ENCODE peak calls at places on chromosomes 4 and X, in five cellular contexts. O is stomach, Y is suprapubic skin, I is ovary, U is tibial nerve. F is an unnamed sample.

GRCh38 chr4:183905593-183906485 is 732 bp downstream of the STOX2 start:
- DNase-seq in Y (no peak), U (peak), I (peak), O (peak), F (no peak)

GRCh38 chrX:104566921-104567501 is 1.0 kb downstream of the IL1RAPL2 start:
- DNase-seq in Y (no peak), O (no peak), I (no peak), U (no peak), F (no peak)

GRCh38 chrX:1661048-1661921 is 46.4 kb downstream of the ASMT start:
- DNase-seq in I (no peak), O (peak), U (peak), Y (no peak), F (no peak)

GRCh38 chrX:53074987-53075386 is 7.2 kb upstream of the TSPYL2 start:
- DNase-seq in U (no peak), O (no peak), I (no peak), Y (peak), F (no peak)

GRCh38 chr4:80266267-80266901 is at the start of gene FGF5:
- DNase-seq in I (peak), O (no peak), U (peak), Y (peak), F (no peak)

GRCh38 chrX:24242649-24243556 is 71.0 kb downstream of the SUPT20HL2 start:
- DNase-seq in Y (peak), U (peak), O (peak), I (no peak), F (no peak)

GRCh38 chr4:107094976-107095375 is 58.9 kb upstream of the DKK2 start:
- DNase-seq in I (no peak), U (no peak), Y (no peak), O (no peak), F (no peak)

GRCh38 chrX:19814778-19815177 is 72.6 kb downstream of the SH3KBP1 start:
- DNase-seq in O (no peak), I (no peak), U (no peak), Y (no peak), F (no peak)

GRCh38 chr4:122331195-122331594 is 47.6 kb upstream of the ADAD1 start:
- DNase-seq in I (no peak), Y (no peak), O (no peak), U (no peak), F (no peak)

GRCh38 chr4:173200103-173200502 is 31.5 kb downstream of the GALNT7 start:
- DNase-seq in U (no peak), Y (no peak), I (no peak), O (no peak), F (no peak)
- TF ChIP-seq EP300 in U (no peak), Y (no peak), I (no peak), O (no peak), F (no peak)

GRCh38 chr4:185204238-185204910 is 574 bp upstream of the CFAP97 start:
- DNase-seq in Y (no peak), O (no peak), U (no peak), I (no peak), F (no peak)

GRCh38 chr4:185203380-185204237 is at the start of gene CFAP97:
- DNase-seq in O (peak), U (peak), I (peak), Y (peak), F (peak)

GRCh38 chr4:185205697-185206342 is 2.0 kb upstream of the CFAP97 start:
- DNase-seq in O (no peak), Y (no peak), U (no peak), I (no peak), F (no peak)

GRCh38 chr4:185202984-185203379 is 818 bp downstream of the CFAP97 start:
- DNase-seq in O (no peak), I (no peak), Y (no peak), U (no peak), F (no peak)

DNA sequence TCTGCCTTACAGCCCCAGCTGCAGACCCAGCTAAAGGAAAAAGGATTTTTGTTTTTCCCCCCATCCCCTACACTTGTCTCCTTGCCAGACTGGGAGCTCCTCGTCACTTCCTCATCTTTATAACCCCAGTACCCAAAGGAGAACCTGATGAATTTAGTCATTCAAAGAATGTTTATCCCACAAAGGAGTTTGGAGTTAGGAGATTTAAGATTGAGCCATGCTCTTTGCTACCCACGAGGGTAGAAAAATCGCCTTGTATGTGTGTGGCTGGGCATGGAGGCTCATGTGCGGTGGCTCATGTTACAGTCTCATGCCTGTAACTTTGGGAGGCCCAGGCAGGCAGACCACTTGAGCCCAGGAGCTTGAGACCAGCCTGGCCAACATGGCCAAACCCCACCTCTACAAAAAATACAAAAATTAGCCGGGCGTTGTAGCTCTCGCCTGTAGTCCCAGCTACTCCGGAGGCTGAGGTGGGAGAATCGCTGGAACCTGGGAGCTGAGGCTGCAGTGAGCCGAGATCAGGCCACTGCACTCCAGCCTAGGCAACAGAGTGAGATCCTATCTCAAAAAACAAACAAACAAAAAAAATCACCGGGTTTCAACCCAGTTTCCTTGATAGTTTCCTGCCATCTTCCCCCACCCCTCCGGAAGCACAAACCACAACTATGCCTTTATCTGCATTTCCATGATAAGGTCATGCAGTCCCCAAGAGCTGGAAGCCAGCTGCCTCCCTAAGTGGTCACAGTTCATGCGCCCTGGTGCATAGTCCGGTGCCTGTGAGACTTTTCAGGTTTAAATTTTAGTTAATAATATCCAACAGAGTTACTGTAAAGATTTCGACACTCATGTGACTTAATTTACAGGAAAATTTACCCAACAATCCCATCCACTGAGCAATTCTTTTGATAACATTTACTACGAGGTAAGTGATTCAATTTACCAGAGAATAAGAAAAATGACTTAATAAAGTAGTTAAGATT is 1.5 kb downstream of the CFAP97 start:
- DNase-seq in U (no peak), Y (no peak), O (no peak), I (no peak), F (no peak)
- TF ChIP-seq EP300 in U (no peak), Y (no peak), O (no peak), I (no peak), F (no peak)

GRCh38 chrX:37679888-37680287 is 5.7 kb upstream of the XK start:
- DNase-seq in U (no peak), I (no peak), Y (no peak), O (no peak), F (no peak)
- TF ChIP-seq EP300 in U (no peak), I (no peak), Y (no peak), O (no peak), F (no peak)

DNA sequence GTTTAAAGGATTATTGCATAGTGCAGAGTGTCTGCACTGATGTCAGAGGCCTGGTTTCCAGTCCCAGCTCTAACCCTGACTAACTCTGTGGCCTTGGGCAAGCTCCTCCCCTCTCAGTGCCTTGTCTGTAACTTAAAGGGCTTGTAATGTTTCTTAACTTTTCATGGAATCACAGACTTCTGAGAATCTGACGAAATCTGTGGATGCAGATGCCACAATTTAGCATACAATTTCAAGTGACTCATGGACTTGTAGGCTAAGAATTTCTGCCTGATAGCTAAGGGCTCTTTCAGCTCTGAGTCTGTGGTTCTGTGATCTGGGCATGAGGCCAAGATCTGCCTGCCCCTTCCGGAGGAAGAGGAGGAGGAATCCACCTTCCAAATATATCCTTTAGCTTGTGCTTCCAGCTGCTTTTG is 236.9 kb downstream of the AR start:
- DNase-seq in I (peak), Y (peak), O (peak), U (peak), F (no peak)
- TF ChIP-seq EP300 in I (no peak), Y (no peak), O (no peak), U (no peak), F (no peak)

GRCh38 chr4:73259552-73260140 is 1.0 kb upstream of the ANKRD17 start:
- DNase-seq in I (no peak), U (no peak), Y (peak), O (no peak), F (no peak)

GRCh38 chr4:73257995-73258667 is 467 bp downstream of the ANKRD17 start:
- DNase-seq in Y (peak), I (peak), O (no peak), U (peak), F (no peak)

GRCh38 chr4:73257242-73257994 is 1.2 kb downstream of the ANKRD17 start:
- DNase-seq in O (peak), U (peak), Y (peak), I (peak), F (peak)

DNA sequence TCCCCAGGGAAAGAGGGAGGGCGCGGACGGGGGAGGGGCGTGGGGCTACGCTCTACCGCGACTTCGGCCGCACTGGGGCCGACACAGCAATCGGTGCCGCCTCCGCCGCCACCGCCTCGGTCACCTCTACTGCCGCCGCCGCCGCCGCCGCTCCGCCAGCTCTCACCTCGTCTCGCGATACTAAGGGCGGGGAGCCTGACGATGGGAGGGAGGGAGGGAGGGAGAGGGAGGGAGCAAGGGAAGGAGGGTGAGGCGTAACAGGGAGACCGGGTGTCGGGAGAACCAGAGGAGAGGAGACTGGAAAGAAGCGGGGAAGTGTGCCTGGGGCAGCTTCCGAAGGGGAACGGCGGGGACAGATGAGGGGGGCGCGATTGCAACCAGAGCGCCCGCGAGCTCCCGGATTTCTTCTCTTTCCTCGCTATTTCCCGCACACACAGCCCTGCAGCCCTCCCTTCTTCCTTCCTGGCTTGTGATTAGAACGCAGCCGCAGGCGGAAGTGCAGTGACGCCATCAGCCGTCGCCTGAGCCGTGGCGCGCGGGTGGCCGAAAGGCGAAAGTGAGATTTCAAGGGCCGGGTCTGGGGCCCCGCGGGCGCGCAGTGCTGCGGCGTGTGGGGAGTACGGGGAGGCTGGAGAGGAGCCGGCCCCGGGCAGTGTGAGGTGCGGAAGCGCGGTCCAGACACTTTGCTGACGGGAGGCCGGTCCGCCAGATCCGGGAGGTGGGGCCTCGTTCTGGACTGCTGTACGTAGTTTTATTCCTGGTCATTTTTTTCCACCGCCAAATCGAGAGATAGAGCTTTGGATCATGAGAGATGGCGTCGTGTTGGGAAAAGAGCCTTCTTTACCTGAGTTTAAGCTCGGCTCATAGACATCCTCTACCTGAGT is at the start of gene ANKRD17:
- DNase-seq in Y (peak), O (peak), U (peak), I (peak), F (peak)
- TF ChIP-seq EP300 in Y (no peak), O (no peak), U (peak), I (no peak), F (peak)

DNA sequence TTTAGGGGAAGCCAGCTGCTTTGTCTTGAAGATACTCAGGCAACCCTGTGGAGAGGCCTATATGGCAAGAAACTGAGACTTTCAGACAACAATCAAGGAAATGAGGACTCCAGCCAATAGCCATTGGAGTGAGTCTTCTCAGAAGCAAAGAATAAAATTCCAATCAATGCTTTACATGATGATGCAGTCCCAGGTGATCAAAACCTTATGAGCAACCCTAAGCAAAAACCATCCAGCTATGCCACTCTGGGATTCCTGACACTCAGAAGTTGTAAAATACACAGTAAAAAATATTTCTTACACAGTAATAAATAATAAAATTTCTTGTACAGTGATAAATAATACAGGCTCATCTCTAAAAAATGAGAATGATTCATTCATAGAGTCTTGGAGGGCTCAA is 150.5 kb downstream of the IL15 start:
- DNase-seq in O (no peak), U (no peak), Y (no peak), I (no peak), F (no peak)
- TF ChIP-seq EP300 in O (no peak), U (no peak), Y (no peak), I (no peak), F (no peak)

GRCh38 chr4:181860668-181861067 is 382.5 kb upstream of the TENM3 start:
- DNase-seq in I (no peak), Y (no peak), U (no peak), O (no peak), F (no peak)

GRCh38 chr4:181858746-181859145 is 384.5 kb upstream of the TENM3 start:
- DNase-seq in I (no peak), U (no peak), O (no peak), Y (no peak), F (no peak)

GRCh38 chr4:181863846-181864245 is 379.4 kb upstream of the TENM3 start:
- DNase-seq in I (no peak), U (no peak), O (no peak), Y (no peak), F (no peak)

GRCh38 chr4:181855307-181855706 is 387.9 kb upstream of the TENM3 start:
- DNase-seq in O (no peak), Y (no peak), U (no peak), I (no peak), F (no peak)

GRCh38 chr4:181860157-181860556 is 383.0 kb upstream of the TENM3 start:
- DNase-seq in U (no peak), I (no peak), Y (no peak), O (no peak), F (no peak)
- TF ChIP-seq EP300 in U (no peak), I (no peak), Y (no peak), O (no peak), F (no peak)

GRCh38 chrX:15744181-15744867 is 6.3 kb downstream of the CA5B start:
- DNase-seq in I (peak), O (peak), U (no peak), Y (no peak), F (no peak)
- TF ChIP-seq EP300 in I (no peak), O (no peak), U (no peak), Y (no peak), F (no peak)

DNA sequence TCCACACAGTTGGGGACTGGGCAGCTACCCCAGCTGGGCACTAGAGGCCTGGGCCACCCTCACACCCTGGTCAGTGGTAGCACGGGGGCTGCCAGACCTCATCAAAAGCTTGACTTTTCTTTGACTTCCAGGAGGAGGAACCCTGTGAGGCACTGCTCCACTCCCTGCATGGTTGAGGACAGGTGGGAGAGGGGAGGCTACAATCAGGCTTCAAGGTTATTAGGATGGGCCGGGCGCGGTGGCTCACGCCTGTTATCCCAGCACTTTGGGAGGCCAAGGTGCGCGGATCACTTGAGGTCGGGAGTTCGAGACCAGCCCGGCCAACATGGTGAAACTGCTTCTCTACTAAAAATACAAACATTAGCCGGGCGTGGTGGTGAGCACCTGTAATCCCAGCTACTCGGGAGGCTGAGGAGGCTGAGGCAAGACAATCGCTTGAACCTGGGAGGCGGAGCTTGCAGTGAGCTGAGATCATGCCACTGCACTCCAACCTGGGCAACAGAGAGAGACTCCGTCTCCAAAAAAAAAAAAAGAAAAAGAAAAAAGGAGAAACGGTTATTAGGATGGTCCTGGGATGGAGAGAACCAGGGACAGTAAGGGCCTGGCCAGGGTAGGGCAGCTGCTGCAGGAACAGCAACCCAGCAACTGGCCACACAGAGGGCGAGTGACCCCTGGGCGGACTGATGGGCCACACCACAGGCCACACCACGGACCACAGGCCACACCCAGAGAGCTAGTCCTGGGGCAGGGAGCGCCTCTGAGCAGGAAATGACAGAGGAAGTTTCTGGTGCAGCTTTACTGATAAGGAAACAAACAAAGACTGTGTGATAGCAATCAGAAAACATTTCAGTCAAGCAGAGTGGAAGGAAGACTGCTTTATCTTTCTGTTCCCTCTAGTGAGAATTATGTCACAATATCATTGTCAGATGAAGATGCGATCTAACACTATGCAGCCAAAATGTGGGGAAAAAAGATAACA is 20.5 kb upstream of the OPN1LW start:
- DNase-seq in U (peak), Y (no peak), I (no peak), O (peak), F (no peak)
- TF ChIP-seq EP300 in U (no peak), Y (no peak), I (no peak), O (no peak), F (no peak)

F was measured in esophagus muscularis mucosa.